ENCODE peak calls at places on chromosomes 2 and 18, in five cellular contexts. U, L, M, O and Y are unnamed samples.
A peak's percentile ranks its signal among the peaks of the same experiment; 100 is the strongest.

GRCh38 chr2:209472871-209473270 is 49.0 kb downstream of the MAP2 start:
- DNase-seq in U (no peak), L (peak; percentile 35), M (no peak), O (no peak), Y (no peak)

GRCh38 chr2:137969418-137969765 is 5.1 kb downstream of the HNMT start:
- DNase-seq in U (no peak), L (peak; percentile 85), M (peak; percentile 39), O (no peak), Y (no peak)

GRCh38 chr18:9631814-9632496 is 17.6 kb upstream of the PPP4R1 start:
- DNase-seq in U (no peak), M (peak; percentile 63), L (no peak), O (no peak), Y (no peak)

GRCh38 chr18:63290456-63291200 is 28.9 kb downstream of the BCL2 start:
- DNase-seq in L (no peak), U (no peak), M (no peak), O (no peak), Y (no peak)

GRCh38 chr2:173647681-173648350 is 293.1 kb downstream of the CDCA7 start:
- DNase-seq in L (peak; percentile 67), M (no peak), O (no peak), U (no peak), Y (no peak)

GRCh38 chr2:173048530-173048900 is 27.1 kb upstream of the MAP3K20 start:
- DNase-seq in L (no peak), U (no peak), M (no peak), O (no peak), Y (no peak)

GRCh38 chr18:70288851-70289328 is at the start of gene SOCS6:
- DNase-seq in M (no peak), O (peak; percentile 90), L (peak; percentile 31), U (no peak), Y (no peak)

GRCh38 chr2:42456126-42456839 is 37.5 kb downstream of the KCNG3 start:
- DNase-seq in L (no peak), M (no peak), O (no peak), U (no peak), Y (no peak)

GRCh38 chr2:233814063-233814435 is 35.9 kb downstream of the MROH2A start:
- DNase-seq in L (no peak), M (no peak), O (no peak), U (no peak), Y (no peak)

GRCh38 chr2:105744091-105744908 is 412 bp upstream of the NCK2 start:
- DNase-seq in L (no peak), U (peak; percentile 38), M (no peak), O (peak; percentile 89), Y (no peak)

GRCh38 chr2:8934338-8934737 is 69.1 kb downstream of the MBOAT2 start:
- DNase-seq in U (no peak), L (no peak), M (no peak), O (no peak), Y (no peak)

GRCh38 chr2:58475756-58476155 is 234.6 kb upstream of the FANCL start:
- DNase-seq in L (no peak), U (no peak), O (no peak), M (no peak), Y (no peak)

GRCh38 chr2:42918041-42918440 is 125.7 kb upstream of the HAAO start:
- DNase-seq in U (no peak), O (no peak), L (no peak), M (no peak), Y (no peak)

GRCh38 chr2:53545159-53546055 is 222.2 kb upstream of the CHAC2 start:
- DNase-seq in O (no peak), L (no peak), M (no peak), U (no peak), Y (no peak)

GRCh38 chr2:16840496-16841172 is 175.0 kb upstream of the CYRIA start:
- DNase-seq in U (no peak), O (no peak), L (no peak), M (no peak), Y (no peak)

GRCh38 chr2:239553376-239554000 is 152.7 kb upstream of the HDAC4 start:
- DNase-seq in L (no peak), U (no peak), M (no peak), O (no peak), Y (no peak)

GRCh38 chr2:72972744-72973535 is 55.6 kb downstream of the EMX1 start:
- DNase-seq in L (no peak), U (no peak), M (no peak), O (peak; percentile 45), Y (no peak)